ENCODE peak calls at places on chromosomes 6 and 20, in six cellular contexts. A is fibroblast of lung, F is H1, E is uterus, G is GM12865, K is lung. U is an unnamed sample.

GRCh38 chr20:22584922-22585785 is 782 bp upstream of the FOXA2 start:
- DNase-seq in F (peak; percentile 71), A (no peak), E (no peak), G (no peak), K (no peak), U (no peak)

GRCh38 chr20:2101057-2101934 is at the start of gene STK35:
- DNase-seq in A (no peak), E (peak; percentile 78), G (peak; percentile 87), K (peak; percentile 82), F (peak; percentile 80), U (no peak)

GRCh38 chr6:104639671-104640070 is 220.0 kb downstream of the HACE1 start:
- DNase-seq in G (peak; percentile 59), F (no peak), A (peak; percentile 68), E (no peak), K (no peak), U (no peak)

GRCh38 chr20:63597651-63598478 is 23.8 kb upstream of the HELZ2 start:
- DNase-seq in A (no peak), E (no peak), F (no peak), K (no peak), G (no peak), U (no peak)

GRCh38 chr6:273441-274111 is 18.7 kb upstream of the DUSP22 start:
- DNase-seq in E (no peak), A (no peak), F (no peak), G (no peak), K (no peak), U (no peak)

GRCh38 chr20:12821249-12821648 is 187.5 kb upstream of the SPTLC3 start:
- DNase-seq in A (no peak), F (no peak), K (no peak), G (no peak), E (no peak), U (no peak)

GRCh38 chr6:106097368-106098231 is 11.5 kb downstream of the PRDM1 start:
- DNase-seq in A (peak; percentile 81), G (peak; percentile 90), K (no peak), E (no peak), F (no peak), U (peak; percentile 60)

GRCh38 chr20:63542696-63543095 is 4.9 kb downstream of the SRMS start:
- DNase-seq in A (no peak), G (peak; percentile 75), K (no peak), F (no peak), E (no peak), U (no peak)

GRCh38 chr20:666877-667276 is 8.7 kb downstream of the SCRT2 start:
- DNase-seq in K (no peak), E (no peak), G (no peak), F (no peak), A (no peak), U (no peak)

GRCh38 chr6:40721252-40721936 is 134.2 kb upstream of the LRFN2 start:
- DNase-seq in G (no peak), E (no peak), F (no peak), A (no peak), K (no peak), U (no peak)

GRCh38 chr6:139644821-139645220 is 270.4 kb upstream of the CITED2 start:
- DNase-seq in K (no peak), E (peak; percentile 42), F (no peak), A (peak; percentile 31), G (no peak), U (no peak)

GRCh38 chr6:43268348-43268685 is 25.0 kb downstream of the TTBK1 start:
- DNase-seq in K (no peak), A (no peak), F (no peak), E (no peak), G (no peak), U (no peak)

DNA sequence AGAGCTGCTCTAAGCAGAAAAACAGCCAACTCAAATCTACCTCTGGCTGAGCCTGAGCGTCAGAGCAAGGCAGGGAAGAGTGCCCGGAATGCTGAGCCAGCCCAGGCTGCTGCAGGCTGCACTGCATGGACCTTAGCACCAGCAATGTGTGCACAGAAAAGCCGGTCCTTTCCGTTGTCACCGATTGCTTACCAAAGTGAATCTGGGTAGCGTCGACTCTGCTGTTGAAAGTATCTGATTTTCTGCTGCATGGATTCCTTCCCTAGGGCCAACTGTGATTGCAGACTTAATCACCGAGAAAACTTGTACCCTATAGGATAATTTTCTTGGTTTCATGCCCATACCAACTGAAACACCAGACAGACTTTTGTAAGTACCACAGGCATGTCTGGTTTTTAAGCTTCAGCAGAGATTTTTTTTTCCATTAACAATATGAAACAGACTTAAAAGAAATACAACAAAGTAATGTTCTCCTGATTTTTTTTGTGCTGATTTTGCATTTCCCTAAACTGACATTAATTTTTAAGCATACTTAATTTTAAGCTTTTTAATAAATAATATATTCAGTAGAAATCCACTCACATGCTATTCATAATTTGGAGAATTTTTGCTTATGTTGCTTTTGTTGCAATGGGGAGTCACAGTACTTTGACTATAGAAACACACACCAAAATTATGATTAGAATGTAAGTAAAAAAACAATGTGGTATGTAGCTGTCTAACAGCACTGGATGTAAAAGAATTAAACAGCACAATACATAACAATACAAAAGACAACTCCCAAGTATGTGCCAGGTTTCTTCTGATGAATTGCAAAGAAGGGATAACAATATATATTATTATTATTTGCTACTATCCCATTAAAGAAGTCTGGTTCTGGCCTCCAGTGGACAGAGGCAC is 218.0 kb downstream of the THBS2 start:
- DNase-seq in K (no peak), E (no peak), F (no peak), G (no peak), A (peak; percentile 49), U (peak; percentile 80)
- H3K4me3 ChIP-seq in K (no peak overlapping the region), E (no peak overlapping the region), F (no peak overlapping the region), G (no peak overlapping the region), A (no peak overlapping the region), U (peak overlapping the region; percentile 8)

GRCh38 chr20:61185181-61185580 is 66.9 kb upstream of the CDH4 start:
- DNase-seq in E (no peak), K (no peak), F (no peak), A (no peak), G (no peak), U (no peak)

GRCh38 chr20:61184194-61184593 is 67.9 kb upstream of the CDH4 start:
- DNase-seq in K (no peak), G (no peak), F (no peak), A (no peak), E (no peak), U (no peak)

GRCh38 chr20:61189534-61189933 is 62.5 kb upstream of the CDH4 start:
- DNase-seq in E (no peak), A (no peak), G (no peak), F (no peak), K (no peak), U (no peak)

GRCh38 chr20:61186771-61187170 is 65.3 kb upstream of the CDH4 start:
- DNase-seq in E (no peak), A (peak; percentile 38), K (no peak), F (no peak), G (no peak), U (no peak)

GRCh38 chr20:61185841-61186601 is 66.0 kb upstream of the CDH4 start:
- DNase-seq in E (no peak), K (no peak), G (no peak), A (peak; percentile 96), F (no peak), U (peak; percentile 87)
- TF ChIP-seq CTCF in E (no peak), K (no peak), G (no peak), A (no peak), F (no peak), U (peak; percentile 9)

DNA sequence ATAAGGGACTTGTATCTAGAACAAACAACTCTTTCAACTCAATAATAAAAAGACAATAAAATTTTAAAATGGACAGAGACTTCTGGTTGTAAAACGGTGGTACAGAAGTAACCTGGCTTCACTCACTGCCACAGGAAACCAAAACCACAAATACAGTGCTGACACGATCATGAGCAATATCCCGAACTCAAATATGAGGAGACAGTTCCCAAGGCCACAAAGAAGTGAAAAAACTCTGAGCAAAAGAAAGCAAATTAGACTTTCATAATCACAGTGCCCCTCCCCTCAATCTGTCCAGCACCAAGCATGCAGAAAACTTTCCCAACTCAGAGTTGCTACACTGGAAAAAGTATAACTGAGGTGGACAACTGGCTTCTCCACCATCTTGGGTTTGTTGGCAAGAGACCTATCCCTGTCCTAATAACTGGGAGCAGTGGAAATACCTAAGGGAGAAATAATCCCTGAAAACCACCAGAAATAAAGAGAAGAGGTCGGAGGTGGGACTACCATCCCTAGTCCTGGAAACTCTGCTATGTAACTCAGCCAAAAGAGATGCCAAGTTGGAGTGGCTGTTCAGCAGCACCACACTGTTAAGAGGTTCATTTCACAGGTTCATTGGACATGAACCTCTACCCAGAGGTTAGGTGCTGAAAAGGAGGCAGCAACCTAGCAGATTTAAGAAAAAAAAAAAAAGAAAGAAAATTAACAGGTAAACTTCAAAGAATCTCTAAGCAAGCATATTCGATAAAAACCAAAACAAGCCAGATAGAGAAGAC is 55.5 kb downstream of the REV3L start:
- DNase-seq in A (peak; percentile 79), K (no peak), E (no peak), F (no peak), G (peak; percentile 77), U (peak; percentile 73)
- H3K4me3 ChIP-seq in A (peak overlapping the region; percentile 20), K (no peak overlapping the region), E (no peak overlapping the region), F (no peak overlapping the region), G (peak overlapping the region; percentile 26), U (no peak overlapping the region)

DNA sequence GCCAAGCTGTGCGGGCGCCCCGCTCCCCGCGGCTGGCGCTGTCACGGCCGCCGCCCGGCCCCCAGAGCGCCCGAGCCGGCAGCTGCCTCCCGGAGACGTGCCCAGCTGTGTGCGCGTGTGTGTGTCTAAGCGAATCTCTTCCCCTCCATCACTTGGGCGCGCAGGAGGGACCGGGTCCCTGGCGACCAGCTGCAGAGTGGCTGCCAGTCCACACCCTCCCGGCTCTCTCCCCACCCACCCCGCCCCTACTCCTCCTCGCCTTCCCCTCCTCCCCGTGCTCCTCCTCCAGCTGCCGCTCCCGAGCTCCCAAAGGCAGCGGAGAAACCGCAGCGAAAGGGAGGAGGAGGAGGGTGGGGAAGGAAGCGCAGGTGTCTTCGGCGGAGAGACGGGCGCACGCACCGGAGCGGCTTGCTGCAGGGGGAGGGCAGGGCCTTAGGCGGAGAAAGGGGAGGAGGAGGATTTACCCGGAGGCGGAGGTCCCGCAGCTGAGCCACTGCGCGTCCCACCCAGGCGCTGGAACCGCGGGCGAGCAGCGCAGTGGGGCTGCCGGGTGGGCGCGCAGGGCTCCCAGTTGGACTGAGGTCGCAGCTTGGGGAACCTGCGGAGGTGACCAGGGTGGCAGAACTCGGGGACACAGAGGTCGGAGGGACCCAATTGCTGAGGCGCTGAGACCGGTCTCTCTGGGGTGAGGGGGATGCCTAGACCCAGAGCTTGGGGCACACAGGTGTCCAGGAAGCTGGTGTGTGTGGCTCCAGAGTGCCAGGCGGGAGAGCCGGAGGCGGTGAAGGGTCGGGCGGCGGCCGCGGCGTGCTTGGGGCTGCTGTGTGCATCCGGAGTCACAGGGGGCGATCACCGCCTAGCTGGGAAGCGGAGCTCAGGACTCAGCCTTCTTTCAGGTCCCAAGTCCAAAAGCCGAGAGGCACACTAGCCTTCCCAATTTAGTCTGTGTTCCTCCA is at the start of gene HS3ST5:
- DNase-seq in E (no peak), K (no peak), G (peak; percentile 19), F (peak; percentile 89), A (peak; percentile 12), U (no peak)
- TF ChIP-seq CTCF in E (no peak), K (no peak), G (peak; percentile 18), F (peak; percentile 76), A (peak; percentile 21), U (peak; percentile 38)